ENCODE peak calls at places on chromosomes 4 and X, in nine cellular contexts. E is tibial artery, Q is breast epithelium, D is IMR-90, Z is A549, L is hepatocyte, H is OCI-LY7, Y is lower lobe of right lung, C is H9. A is an unnamed sample.

GRCh38 chr4:41358626-41359025 is 101.9 kb downstream of the UCHL1 start:
- DNase-seq in L (no peak), H (no peak), Q (no peak), E (no peak), Z (no peak), C (no peak), Y (no peak), D (no peak), A (peak; percentile 61)

GRCh38 chr4:107248571-107248970 is 212.5 kb upstream of the DKK2 start:
- DNase-seq in L (no peak), C (no peak), E (no peak), Z (no peak), D (peak; percentile 7), H (no peak), Y (no peak), Q (no peak), A (no peak)

GRCh38 chr4:3388461-3389185 is 53.1 kb upstream of the HGFAC start:
- DNase-seq in Q (no peak), H (no peak), D (peak; percentile 73), Y (peak; percentile 55), C (no peak), Z (no peak), L (no peak), E (peak; percentile 81), A (peak; percentile 68)

GRCh38 chr4:140116442-140117104 is 37.4 kb downstream of the MAML3 start:
- DNase-seq in D (peak; percentile 54), Q (no peak), C (no peak), E (no peak), L (no peak), H (no peak), Y (no peak), Z (no peak), A (no peak)

GRCh38 chrX:41333994-41334865 is at the start of gene DDX3X:
- DNase-seq in H (peak; percentile 79), C (peak; percentile 85), Z (peak; percentile 58), D (peak; percentile 91), Q (peak; percentile 91), E (peak; percentile 92), L (peak; percentile 89), Y (peak; percentile 88), A (peak; percentile 86)

GRCh38 chr4:177638871-177639270 is 196.6 kb upstream of the AGA start:
- DNase-seq in D (no peak), H (no peak), Z (no peak), E (no peak), C (peak; percentile 30), L (no peak), Q (no peak), Y (no peak), A (no peak)

GRCh38 chrX:94721386-94721785 is 1047.4 kb downstream of the FAM133A start:
- DNase-seq in Y (no peak), C (no peak), L (no peak), D (no peak), Z (no peak), H (no peak), E (no peak), Q (no peak), A (no peak)

GRCh38 chr4:156346959-156347385 is 393.3 kb upstream of the CTSO start:
- DNase-seq in E (no peak), C (peak; percentile 32), D (no peak), Q (no peak), L (no peak), H (no peak), Y (no peak), Z (no peak), A (no peak)

GRCh38 chr4:10107111-10108091 is 9.2 kb downstream of the WDR1 start:
- DNase-seq in Z (no peak), Y (no peak), H (no peak), D (peak; percentile 28), E (no peak), L (no peak), C (no peak), Q (no peak), A (no peak)

GRCh38 chr4:38533024-38533556 is 130.9 kb upstream of the KLF3 start:
- DNase-seq in Q (no peak), D (no peak), C (no peak), Z (no peak), H (no peak), Y (no peak), E (no peak), L (no peak), A (no peak)

GRCh38 chr4:112514449-112515277 is 1.3 kb downstream of the NEUROG2 start:
- DNase-seq in Q (no peak), E (no peak), L (peak; percentile 28), D (no peak), Z (no peak), Y (no peak), H (peak; percentile 26), C (peak; percentile 59), A (no peak)

GRCh38 chrX:114924423-114924822 is 93.0 kb downstream of the IL13RA2 start:
- DNase-seq in H (no peak), Y (no peak), C (no peak), Q (no peak), L (no peak), Z (no peak), D (no peak), E (no peak), A (no peak)

GRCh38 chr4:188665466-188665865 is 526.2 kb downstream of the TRIML1 start:
- DNase-seq in Y (no peak), Z (no peak), C (no peak), L (peak; percentile 19), Q (no peak), E (no peak), H (no peak), D (no peak), A (no peak)

GRCh38 chr4:10031663-10032590 is 10.6 kb upstream of the SLC2A9 start:
- DNase-seq in Q (no peak), L (no peak), Z (no peak), D (no peak), Y (no peak), H (no peak), E (no peak), C (peak; percentile 8), A (no peak)

GRCh38 chr4:89411539-89411938 is 103.9 kb upstream of the GPRIN3 start:
- DNase-seq in H (no peak), C (no peak), E (no peak), Q (no peak), L (no peak), Z (no peak), D (peak; percentile 0), Y (no peak), A (no peak)

GRCh38 chr4:173039617-173040176 is 128.9 kb upstream of the GALNT7 start:
- DNase-seq in D (no peak), L (no peak), Q (no peak), E (no peak), C (no peak), Y (no peak), Z (no peak), H (no peak), A (no peak)
- H3K27ac ChIP-seq in D (no peak overlapping the region), L (no peak overlapping the region), Q (peak overlapping the region; percentile 23), E (peak overlapping the region; percentile 14), C (peak overlapping the region; percentile 39), Y (peak overlapping the region; percentile 11), Z (no peak overlapping the region), H (no peak overlapping the region), A (no peak overlapping the region)

GRCh38 chr4:184463158-184463557 is 11.2 kb downstream of the IRF2 start:
- DNase-seq in C (no peak), Y (no peak), D (no peak), H (no peak), Z (no peak), E (no peak), Q (no peak), L (no peak), A (no peak)

GRCh38 chr4:184461711-184462110 is 12.6 kb downstream of the IRF2 start:
- DNase-seq in C (no peak), H (no peak), L (no peak), D (no peak), Y (no peak), Z (no peak), Q (no peak), E (no peak), A (no peak)

GRCh38 chr4:184463856-184464255 is 10.5 kb downstream of the IRF2 start:
- DNase-seq in H (no peak), C (no peak), Z (no peak), D (no peak), Q (no peak), L (no peak), E (no peak), Y (no peak), A (no peak)

GRCh38 chr4:184460495-184461285 is 13.7 kb downstream of the IRF2 start:
- DNase-seq in L (no peak), Z (no peak), D (no peak), C (no peak), H (no peak), Y (no peak), Q (no peak), E (no peak), A (no peak)

DNA sequence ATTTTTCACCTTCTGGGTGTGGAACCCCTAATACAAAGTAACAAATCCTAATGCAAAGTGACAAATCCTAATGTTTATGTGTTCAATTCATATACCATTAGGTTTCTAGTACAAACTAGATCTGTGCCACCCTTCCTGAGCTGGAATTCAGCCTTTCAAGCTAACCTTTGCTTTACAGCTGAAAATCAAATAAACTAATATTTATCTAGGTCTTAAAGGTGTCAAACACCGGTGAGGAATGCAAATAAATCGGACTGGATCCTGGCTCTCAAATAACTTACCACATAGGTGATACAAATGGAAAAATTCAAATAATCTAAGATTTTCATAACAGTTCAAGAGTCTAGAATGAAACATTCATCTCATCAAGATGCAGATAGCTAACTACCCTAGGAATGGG is 11.6 kb downstream of the IRF2 start:
- DNase-seq in H (no peak), E (no peak), Y (no peak), L (peak; percentile 29), Z (no peak), Q (no peak), D (no peak), C (no peak), A (no peak)
- H3K4me1 ChIP-seq in H (peaks cover 52% of the 10 kb centered on the region), E (peaks cover 40% of the 10 kb centered on the region), Y (peaks cover 49% of the 10 kb centered on the region), L (peaks cover 8% of the 10 kb centered on the region), Z (no peaks in the 10 kb centered on the region), Q (no peaks in the 10 kb centered on the region), D (peaks cover 8% of the 10 kb centered on the region), C (peaks cover 6% of the 10 kb centered on the region), A (peaks cover 16% of the 10 kb centered on the region)

DNA sequence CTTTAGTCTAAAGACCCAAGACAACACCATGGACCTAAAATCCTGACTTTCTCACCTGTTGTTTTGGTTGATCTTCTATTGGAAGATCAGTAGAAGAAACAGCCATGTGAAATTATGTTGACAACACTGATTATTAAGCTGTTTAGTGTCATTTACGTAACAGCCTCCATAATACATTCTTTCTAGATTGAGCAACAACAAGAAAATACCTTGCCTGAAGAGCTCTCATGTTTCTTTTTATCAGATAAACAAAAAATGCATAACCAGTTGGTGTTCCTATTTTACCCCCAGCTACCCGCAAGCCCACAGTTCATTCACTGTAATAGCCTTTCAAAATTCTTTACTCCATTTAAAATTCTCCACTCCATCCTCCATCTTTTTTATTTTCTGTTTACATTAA is 20.5 kb downstream of the GPC4 start:
- DNase-seq in Y (no peak), C (no peak), H (no peak), Z (no peak), D (no peak), L (no peak), E (no peak), Q (no peak), A (no peak)
- H3K27ac ChIP-seq in Y (no peak overlapping the region), C (no peak overlapping the region), H (no peak overlapping the region), Z (no peak overlapping the region), D (no peak overlapping the region), L (no peak overlapping the region), E (no peak overlapping the region), Q (no peak overlapping the region), A (no peak overlapping the region)

GRCh38 chrX:17395154-17395553 is 20.2 kb downstream of the NHS start:
- DNase-seq in L (no peak), Q (no peak), D (no peak), Z (no peak), H (no peak), Y (no peak), C (no peak), E (no peak), A (no peak)

GRCh38 chrX:17397074-17397473 is 22.1 kb downstream of the NHS start:
- DNase-seq in H (no peak), Q (no peak), Y (no peak), D (peak; percentile 23), L (no peak), Z (no peak), C (no peak), E (no peak), A (peak; percentile 45)
- H3K4me1 ChIP-seq in H (no peaks in the 10 kb centered on the region), Q (no peaks in the 10 kb centered on the region), Y (no peaks in the 10 kb centered on the region), D (no peaks in the 10 kb centered on the region), L (no peaks in the 10 kb centered on the region), Z (peaks cover 16% of the 10 kb centered on the region), C (no peaks in the 10 kb centered on the region), E (peaks cover 13% of the 10 kb centered on the region), A (peaks cover 9% of the 10 kb centered on the region)

A was measured in SJSA1.